ENCODE peak calls at places on chromosomes 5 and 9, in seven cellular contexts. M is stimulated activated naive CD4-positive, alpha-beta T cell; Y is GM12892; T is omental fat pad; A is neural progenitor cell; Q is cardiac fibroblast; N is ovary. X is an unnamed sample.

GRCh38 chr9:19946446-19947109 is 157.7 kb upstream of the SLC24A2 start:
- DNase-seq in T (no peak), A (peak; percentile 56), M (no peak), N (no peak), Y (no peak), Q (peak; percentile 76), X (no peak)

GRCh38 chr9:105296889-105297288 is 52.4 kb downstream of the SLC44A1 start:
- DNase-seq in Y (no peak), A (peak; percentile 31), Q (peak; percentile 99), T (no peak), N (no peak), M (no peak), X (no peak)

GRCh38 chr5:171419663-171420428 is 399 bp downstream of the FGF18 start:
- DNase-seq in Y (peak; percentile 48), M (no peak), T (no peak), Q (no peak), A (peak; percentile 87), N (no peak), X (no peak)

GRCh38 chr5:32130865-32131264 is 43.3 kb downstream of the GOLPH3 start:
- DNase-seq in Q (no peak), A (no peak), T (no peak), Y (no peak), N (no peak), M (no peak), X (no peak)

GRCh38 chr9:93237535-93237934 is 53.6 kb downstream of the WNK2 start:
- DNase-seq in Q (no peak), A (no peak), Y (no peak), N (no peak), M (no peak), T (no peak), X (no peak)

GRCh38 chr5:1858436-1858835 is 24.3 kb downstream of the IRX4 start:
- DNase-seq in A (no peak), T (no peak), Y (no peak), M (no peak), N (no peak), Q (no peak), X (no peak)

GRCh38 chr9:107942870-107943269 is 453.3 kb upstream of the KLF4 start:
- DNase-seq in Q (peak; percentile 32), M (no peak), A (no peak), T (no peak), Y (no peak), N (no peak), X (no peak)

GRCh38 chr9:94818196-94818541 is 91.7 kb downstream of the AOPEP start:
- DNase-seq in Q (no peak), T (no peak), M (no peak), N (no peak), Y (no peak), A (no peak), X (no peak)